ENCODE peak calls at places on chromosomes 6 and 20, in eight cellular contexts. T is HFFc6; V is brain microvascular endothelial cell; E is A549; B is midbrain; O is stimulated activated CD4-positive, alpha-beta T cell treated with anti-CD3 and anti-CD28 coated beads, Interleukin-1b, Interleukin-23, amount 100 ng/mL, for 1 hour; X is ovary; L is dorsolateral prefrontal cortex. U is an unnamed sample.

GRCh38 chr20:3543901-3544507 is 73.2 kb downstream of the ATRN start:
- DNase-seq in L (no peak), V (peak), O (no peak), X (no peak), B (no peak), E (no peak), T (no peak), U (no peak)

GRCh38 chr6:96939019-96939805 is 14.7 kb downstream of the KLHL32 start:
- DNase-seq in E (no peak), V (peak), T (peak), B (peak), X (no peak), O (no peak), L (no peak), U (no peak)

GRCh38 chr6:27601668-27602254 is 128.9 kb upstream of the ZNF184 start:
- DNase-seq in O (no peak), T (no peak), E (no peak), X (no peak), B (no peak), L (no peak), V (no peak), U (no peak)

GRCh38 chr6:141347075-141347474 is 785.6 kb upstream of the GJE1 start:
- DNase-seq in L (no peak), T (no peak), V (no peak), E (no peak), B (no peak), X (no peak), O (no peak), U (no peak)

GRCh38 chr6:19697744-19698290 is 139.4 kb upstream of the ID4 start:
- DNase-seq in T (peak), L (no peak), X (no peak), O (no peak), B (no peak), E (no peak), V (peak), U (no peak)

GRCh38 chr6:170371588-170371987 is 65.0 kb downstream of the FAM120B start:
- DNase-seq in V (no peak), L (peak), E (no peak), B (peak), O (no peak), X (no peak), T (no peak), U (no peak)

GRCh38 chr20:2133318-2134183 is 31.9 kb downstream of the STK35 start:
- DNase-seq in L (no peak), B (no peak), O (no peak), T (peak), E (peak), X (no peak), V (peak), U (no peak)

GRCh38 chr6:128882991-128883571 is at the start of gene LAMA2:
- DNase-seq in X (peak), E (no peak), L (peak), O (no peak), V (peak), B (peak), T (peak), U (no peak)

GRCh38 chr20:50746138-50746940 is 15.0 kb downstream of the PARD6B start:
- DNase-seq in L (no peak), T (peak), X (no peak), E (no peak), O (no peak), V (no peak), B (no peak), U (no peak)

U was measured in WERI-Rb-1.